ENCODE peak calls at places on chromosomes 16 and 17, in seven cellular contexts. V is HCT116, A is H1, T is GM12878, R is HepG2, E is K562, U is SK-N-SH. K is an unnamed sample.

GRCh38 chr16:1493746-1494094 is 560 bp downstream of the TELO2 start:
- DNase-seq in A (no peak), U (no peak), T (no peak), R (no peak), E (no peak), V (no peak), K (peak)

GRCh38 chr16:1361685-1362360 is 10.1 kb downstream of the GNPTG start:
- DNase-seq in R (no peak), V (no peak), E (no peak), T (no peak), A (no peak), U (no peak), K (no peak)

GRCh38 chr16:12111223-12111622 is 134.7 kb downstream of the SNX29 start:
- DNase-seq in T (no peak), U (no peak), R (no peak), E (no peak), A (no peak), V (no peak), K (no peak)

GRCh38 chr17:50586421-50587247 is 26.1 kb downstream of the CACNA1G start:
- DNase-seq in T (no peak), V (no peak), A (no peak), U (no peak), E (no peak), R (no peak), K (no peak)

GRCh38 chr17:67467500-67468481 is 90.7 kb downstream of the PITPNC1 start:
- DNase-seq in E (no peak), V (no peak), A (no peak), U (peak), T (no peak), R (no peak), K (no peak)

GRCh38 chr17:51860934-51861561 is 297.5 kb downstream of the CA10 start:
- DNase-seq in A (peak), R (peak), E (peak), U (peak), T (no peak), V (peak), K (peak)

GRCh38 chr17:13813347-13814240 is 211.9 kb upstream of the HS3ST3A1 start:
- DNase-seq in A (no peak), V (no peak), E (no peak), T (no peak), U (no peak), R (peak), K (no peak)

GRCh38 chr17:38444151-38444550 is 15.9 kb downstream of the ARHGAP23 start:
- DNase-seq in U (peak), R (peak), T (no peak), E (peak), V (no peak), A (no peak), K (peak)

GRCh38 chr17:46053911-46054534 is 55.0 kb downstream of the STH start:
- DNase-seq in U (no peak), T (no peak), V (no peak), A (no peak), R (no peak), E (no peak), K (no peak)

GRCh38 chr16:56763305-56763916 is 33.5 kb downstream of the NUP93 start:
- DNase-seq in T (no peak), V (no peak), E (no peak), A (no peak), R (no peak), U (no peak), K (no peak)

GRCh38 chr17:47851764-47852112 is 775 bp upstream of the SP6 start:
- DNase-seq in U (no peak), R (no peak), T (no peak), A (no peak), V (no peak), E (peak), K (no peak)

GRCh38 chr17:45248132-45248936 is 13.6 kb downstream of the SPATA32 start:
- DNase-seq in E (peak), U (no peak), T (no peak), A (no peak), R (no peak), V (no peak), K (peak)

GRCh38 chr17:7916799-7917198 is 710 bp upstream of the RNF227 start:
- DNase-seq in R (peak), E (no peak), T (no peak), V (no peak), A (no peak), U (no peak), K (no peak)

GRCh38 chr17:31825961-31826691 is 32.9 kb downstream of the COPRS start:
- DNase-seq in R (no peak), U (peak), E (no peak), V (no peak), A (no peak), T (no peak), K (peak)

GRCh38 chr17:43471801-43472200 is 12.0 kb upstream of the DHX8 start:
- DNase-seq in E (no peak), T (no peak), V (no peak), U (no peak), A (no peak), R (no peak), K (no peak)

GRCh38 chr17:12545877-12546513 is 119.7 kb upstream of the MYOCD start:
- DNase-seq in A (peak), T (no peak), R (peak), U (peak), V (peak), E (peak), K (peak)

GRCh38 chr17:66429680-66430079 is 127.3 kb downstream of the PRKCA start:
- DNase-seq in E (no peak), U (no peak), R (no peak), V (no peak), A (no peak), T (no peak), K (no peak)

GRCh38 chr17:49576121-49576905 is 642 bp downstream of the NXPH3 start:
- DNase-seq in V (no peak), E (peak), R (no peak), T (no peak), A (no peak), U (peak), K (peak)

GRCh38 chr17:79812206-79812968 is 15.5 kb upstream of the CBX8 start:
- DNase-seq in T (no peak), A (no peak), E (no peak), V (no peak), U (peak), R (no peak), K (no peak)

GRCh38 chr17:80917716-80918560 is 73.7 kb upstream of the CHMP6 start:
- DNase-seq in T (no peak), A (no peak), U (peak), V (no peak), R (no peak), E (no peak), K (no peak)

GRCh38 chr17:12438813-12439586 is 226.7 kb upstream of the MYOCD start:
- DNase-seq in R (no peak), V (no peak), E (peak), A (no peak), T (no peak), U (no peak), K (no peak)

GRCh38 chr16:12095275-12096161 is 119.0 kb downstream of the SNX29 start:
- DNase-seq in A (peak), U (peak), E (peak), T (no peak), V (peak), R (peak), K (peak)

GRCh38 chr17:10614536-10615155 is 42.5 kb downstream of the MYH3 start:
- DNase-seq in E (peak), V (peak), U (peak), A (no peak), R (peak), T (no peak), K (peak)

GRCh38 chr17:70078549-70078948 is 3.5 kb downstream of the KCNJ16 start:
- DNase-seq in U (peak), V (no peak), E (no peak), A (no peak), R (no peak), T (no peak), K (no peak)

GRCh38 chr17:63946440-63947363 is 14.6 kb upstream of the CD79B start:
- DNase-seq in U (peak), T (no peak), V (peak), E (peak), A (no peak), R (peak), K (peak)

GRCh38 chr17:8474826-8475225 is 39.1 kb downstream of the NDEL1 start:
- DNase-seq in T (no peak), V (no peak), R (no peak), E (no peak), A (no peak), U (no peak), K (no peak)

GRCh38 chr16:31128711-31129567 is 6.6 kb downstream of the PRSS8 start:
- DNase-seq in U (no peak), T (no peak), R (no peak), V (no peak), A (no peak), E (peak), K (no peak)

GRCh38 chr17:28949185-28950016 is 1.9 kb downstream of the PHF12 start:
- DNase-seq in R (no peak), V (no peak), A (no peak), E (peak), U (peak), T (no peak), K (peak)

GRCh38 chr16:13480801-13481200 is 439.2 kb upstream of the ERCC4 start:
- DNase-seq in T (no peak), E (no peak), U (no peak), V (no peak), R (no peak), A (no peak), K (no peak)

GRCh38 chr16:4937782-4938682 is 1.1 kb upstream of the PPL start:
- DNase-seq in E (no peak), R (no peak), V (no peak), U (no peak), T (no peak), A (no peak), K (peak)

GRCh38 chr16:71216714-71217113 is 13.8 kb downstream of the HYDIN start:
- DNase-seq in A (no peak), E (no peak), U (no peak), T (no peak), R (no peak), V (no peak), K (no peak)

GRCh38 chr17:78133971-78134898 is 3.7 kb downstream of the TMC8 start:
- DNase-seq in T (no peak), E (peak), V (peak), R (peak), A (peak), U (peak), K (peak)

GRCh38 chr16:71439531-71439930 is 2.3 kb downstream of the TLE7 start:
- DNase-seq in R (no peak), E (no peak), V (no peak), A (no peak), U (no peak), T (no peak), K (no peak)

GRCh38 chr17:65194670-65195334 is 57.6 kb downstream of the RGS9 start:
- DNase-seq in T (no peak), U (no peak), A (no peak), E (no peak), R (no peak), V (no peak), K (peak)

GRCh38 chr17:74631468-74632195 is 8.1 kb upstream of the CD300E start:
- DNase-seq in R (no peak), V (no peak), T (peak), A (no peak), U (peak), E (no peak), K (no peak)

GRCh38 chr16:13325396-13325795 is 424.0 kb downstream of the SHISA9 start:
- DNase-seq in U (no peak), E (no peak), A (no peak), R (no peak), V (no peak), T (no peak), K (no peak)

GRCh38 chr17:42514867-42515266 is 21.2 kb upstream of the NAGLU start:
- DNase-seq in T (no peak), R (no peak), V (no peak), U (no peak), E (peak), A (no peak), K (no peak)

GRCh38 chr16:11114366-11115164 is 141.4 kb downstream of the SOCS1 start:
- DNase-seq in V (no peak), A (no peak), E (no peak), R (no peak), T (no peak), U (no peak), K (no peak)

GRCh38 chr16:88835818-88836217 is 20.9 kb downstream of the GALNS start:
- DNase-seq in A (no peak), E (no peak), R (no peak), U (no peak), V (no peak), T (no peak), K (no peak)
- TF ChIP-seq JUND in A (no peak), E (no peak), R (no peak), U (no peak), V (no peak), T (no peak), K (no peak)

GRCh38 chr16:54173489-54173888 is 113.1 kb downstream of the IRX3 start:
- DNase-seq in U (no peak), T (no peak), R (no peak), V (no peak), A (no peak), E (no peak), K (no peak)

GRCh38 chr16:54174750-54175149 is 111.8 kb downstream of the IRX3 start:
- DNase-seq in R (peak), E (no peak), V (no peak), A (no peak), T (no peak), U (no peak), K (no peak)

GRCh38 chr16:54169112-54169511 is 117.5 kb downstream of the IRX3 start:
- DNase-seq in T (no peak), R (no peak), V (no peak), E (no peak), A (no peak), U (no peak), K (no peak)

GRCh38 chr16:54174201-54174600 is 112.4 kb downstream of the IRX3 start:
- DNase-seq in T (no peak), U (no peak), V (no peak), R (no peak), A (no peak), E (no peak), K (peak)

DNA sequence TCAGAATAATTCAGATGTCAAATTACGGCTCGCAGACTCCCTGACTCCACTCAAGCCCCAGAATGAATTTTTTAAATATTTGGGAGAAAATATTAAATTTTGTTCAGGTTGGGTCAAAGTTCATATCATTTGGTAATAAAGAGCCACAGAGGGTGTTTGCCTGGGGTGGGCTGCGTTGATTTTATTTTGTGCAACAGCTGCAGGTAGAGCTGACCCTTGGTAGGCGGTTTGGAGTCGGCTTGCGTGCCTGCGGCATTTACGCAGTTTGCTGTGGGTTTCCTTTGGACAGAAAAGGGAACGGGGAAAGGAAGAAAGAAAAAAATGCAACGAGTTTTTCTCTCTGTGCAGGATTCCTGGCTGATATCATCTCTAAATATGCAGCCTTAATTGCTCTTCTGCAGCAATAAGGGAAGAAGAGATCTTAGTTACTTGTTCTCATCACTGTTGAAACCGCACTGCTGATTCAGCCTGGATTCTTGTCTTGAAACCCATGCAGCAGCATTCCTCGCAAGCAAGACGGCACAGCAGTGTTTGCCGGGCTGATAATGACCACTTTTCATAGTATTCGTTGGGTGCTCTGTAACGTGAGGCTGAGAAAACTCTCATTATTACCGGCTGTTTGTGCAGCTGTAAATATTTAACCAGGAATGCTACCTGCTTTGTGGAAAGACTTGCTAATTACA is 114.6 kb downstream of the IRX3 start:
- DNase-seq in U (no peak), A (no peak), E (no peak), R (peak), V (no peak), T (no peak), K (no peak)
- TF ChIP-seq JUND in U (no peak), A (no peak), E (no peak), R (no peak), V (no peak), T (no peak), K (peak)

GRCh38 chr17:5581655-5582054 is 2.7 kb downstream of the NLRP1 start:
- DNase-seq in R (no peak), V (no peak), T (no peak), E (no peak), A (no peak), U (no peak), K (no peak)
- TF ChIP-seq JUND in R (no peak), V (no peak), T (no peak), E (no peak), A (no peak), U (no peak), K (no peak)

GRCh38 chr17:39632153-39632941 is 4.6 kb upstream of the STARD3 start:
- DNase-seq in R (no peak), A (no peak), E (no peak), V (peak), U (no peak), T (no peak), K (no peak)
- TF ChIP-seq JUND in R (no peak), A (no peak), E (no peak), V (no peak), U (no peak), T (no peak), K (no peak)

GRCh38 chr17:34195987-34196386 is 59.1 kb upstream of the CCL2 start:
- DNase-seq in R (no peak), T (no peak), A (no peak), U (no peak), V (no peak), E (no peak), K (no peak)
- TF ChIP-seq JUND in R (no peak), T (no peak), A (no peak), U (no peak), V (no peak), E (no peak), K (no peak)